ENCODE peak calls at places on chromosomes 13 and 19, in seven cellular contexts. F is heart right ventricle, Z is right atrium auricular region, I is pancreas, V is left lung, X is HCT116, A is transverse colon. J is an unnamed sample. For H3K9me3, the result is how much of the 10 kb centered on the place peaks cover.

GRCh38 chr13:45433381-45433790 is 15.2 kb upstream of the SLC25A30 start:
- DNase-seq in I (no peak), F (no peak), V (no peak), Z (no peak), A (no peak), X (no peak), J (no peak)

GRCh38 chr13:79723462-79724116 is 242.6 kb downstream of the NDFIP2 start:
- DNase-seq in Z (no peak), X (no peak), F (peak), V (no peak), A (no peak), I (no peak), J (no peak)

GRCh38 chr19:934865-935422 is 9.1 kb downstream of the ARID3A start:
- DNase-seq in I (peak), V (peak), X (no peak), A (peak), Z (peak), F (peak), J (peak)

GRCh38 chr13:98276486-98276885 is 99.4 kb upstream of the RNF113B start:
- DNase-seq in V (no peak), I (no peak), A (no peak), F (no peak), Z (no peak), X (no peak), J (no peak)

GRCh38 chr19:14758816-14759215 is 19.5 kb downstream of the ADGRE2 start:
- DNase-seq in I (no peak), X (no peak), V (no peak), A (no peak), F (no peak), Z (no peak), J (no peak)

GRCh38 chr13:61779456-61779855 is 363.8 kb upstream of the PCDH20 start:
- DNase-seq in Z (no peak), X (no peak), I (no peak), V (no peak), F (no peak), A (no peak), J (no peak)

GRCh38 chr13:90868321-90868920 is 479.1 kb upstream of the MIR17HG start:
- DNase-seq in F (no peak), I (no peak), X (peak), V (no peak), A (no peak), Z (no peak), J (no peak)

GRCh38 chr13:99774644-99775043 is 196.9 kb downstream of the ZIC5 start:
- DNase-seq in I (no peak), X (no peak), Z (no peak), A (no peak), V (no peak), F (no peak), J (no peak)

GRCh38 chr19:4584670-4585460 is 25.4 kb upstream of the SEMA6B start:
- DNase-seq in Z (no peak), V (no peak), A (no peak), I (no peak), X (no peak), F (no peak), J (no peak)

GRCh38 chr13:44426461-44426860 is 52.8 kb downstream of the SERP2 start:
- DNase-seq in V (no peak), A (no peak), X (no peak), I (no peak), F (no peak), Z (no peak), J (no peak)

GRCh38 chr19:17214531-17215124 is 529 bp upstream of the USE1 start:
- DNase-seq in I (no peak), X (no peak), F (no peak), A (no peak), V (no peak), Z (no peak), J (no peak)

GRCh38 chr19:32642771-32643170 is 32.2 kb downstream of the ANKRD27 start:
- DNase-seq in F (no peak), Z (no peak), X (no peak), I (no peak), V (no peak), A (peak), J (no peak)

GRCh38 chr19:33428627-33429013 is 55.1 kb downstream of the CEBPG start:
- DNase-seq in I (peak), Z (no peak), V (peak), X (no peak), F (no peak), A (no peak), J (no peak)

GRCh38 chr19:54724644-54725043 is 402 bp downstream of the KIR3DL3 start:
- DNase-seq in F (no peak), I (no peak), A (no peak), V (no peak), Z (no peak), X (no peak), J (no peak)

GRCh38 chr13:73416093-73416492 is 357.3 kb downstream of the KLF5 start:
- DNase-seq in A (no peak), F (no peak), V (no peak), X (no peak), I (no peak), Z (no peak), J (no peak)

GRCh38 chr19:29823581-29824330 is 12.0 kb downstream of the CCNE1 start:
- DNase-seq in I (no peak), V (no peak), F (no peak), A (no peak), X (no peak), Z (no peak), J (no peak)

GRCh38 chr13:50713849-50714248 is 129.6 kb downstream of the DLEU7 start:
- DNase-seq in I (no peak), V (peak), X (no peak), F (no peak), A (peak), Z (no peak), J (no peak)

GRCh38 chr13:28586585-28587540 is 72.1 kb upstream of the POMP start:
- DNase-seq in X (no peak), Z (no peak), V (no peak), A (no peak), I (no peak), F (no peak), J (no peak)

GRCh38 chr19:7000816-7001215 is 20.4 kb downstream of the MBD3L2B start:
- DNase-seq in X (no peak), Z (no peak), V (no peak), F (no peak), A (no peak), I (no peak), J (no peak)

GRCh38 chr19:6999938-7000732 is 21.1 kb downstream of the MBD3L2B start:
- DNase-seq in A (no peak), F (no peak), I (no peak), V (no peak), X (no peak), Z (no peak), J (no peak)

GRCh38 chr19:6997679-6998445 is 23.4 kb downstream of the MBD3L2B start:
- DNase-seq in I (no peak), F (no peak), X (no peak), A (no peak), Z (no peak), V (no peak), J (no peak)

GRCh38 chr19:6996810-6997209 is 24.4 kb downstream of the MBD3L2B start:
- DNase-seq in Z (no peak), I (no peak), X (no peak), F (no peak), A (no peak), V (no peak), J (no peak)

DNA sequence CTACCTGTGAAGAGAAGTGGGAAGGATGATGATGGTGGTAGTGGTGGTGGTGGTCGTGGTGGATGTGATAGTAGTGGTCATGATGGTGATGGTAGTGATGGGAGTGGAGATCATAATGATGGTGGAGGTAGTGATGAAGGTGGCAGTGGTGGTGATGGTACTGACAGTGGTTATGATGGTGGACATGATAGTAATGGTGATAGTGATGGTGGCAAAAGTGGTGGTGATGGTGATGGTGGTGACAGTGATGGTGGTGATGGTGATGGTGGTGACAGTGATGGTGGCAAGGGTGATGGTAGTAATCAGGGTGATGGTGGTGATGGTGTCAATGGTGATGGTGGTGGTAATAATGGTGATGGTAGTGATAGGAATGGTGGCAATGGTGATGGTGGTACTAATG is 26.2 kb downstream of the MBD3L2B start:
- DNase-seq in I (no peak), F (no peak), V (no peak), A (no peak), X (no peak), Z (no peak), J (no peak)
- H3K9me3 ChIP-seq in I (under half), F (under half), V (under half), A (under half), X (under half), Z (under half), J (under half)

GRCh38 chr13:76884167-76884566 is 2.0 kb downstream of the KCTD12 start:
- DNase-seq in Z (peak), V (peak), X (no peak), F (peak), A (peak), I (no peak), J (peak)
- TF ChIP-seq CTCF in Z (no peak), V (no peak), X (no peak), F (peak), A (no peak), I (no peak), J (no peak)

DNA sequence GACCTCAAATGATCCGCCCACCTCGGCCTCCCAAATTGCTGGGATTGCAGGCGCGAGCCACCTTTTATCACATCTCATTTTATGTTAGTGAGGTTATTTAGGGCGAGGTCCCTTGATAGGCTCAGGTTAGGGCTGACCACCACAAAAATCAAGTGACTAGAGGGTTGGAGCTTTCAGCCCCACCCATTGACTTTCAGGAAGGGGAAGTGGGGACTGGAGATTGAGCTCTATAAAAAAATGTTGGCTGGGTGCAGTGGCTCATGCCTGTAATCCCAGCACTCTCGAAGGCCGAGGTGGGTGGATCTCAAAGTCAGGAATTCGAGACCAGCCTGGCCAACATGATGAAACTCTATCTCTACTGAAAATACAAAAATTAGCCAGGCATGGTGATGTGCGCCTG is 20.1 kb downstream of the FPR3 start:
- DNase-seq in A (no peak), X (no peak), V (no peak), I (no peak), F (no peak), Z (no peak), J (no peak)
- H3K9me3 ChIP-seq in A (under half), X (under half), V (under half), I (under half), F (under half), Z (under half), J (under half)

DNA sequence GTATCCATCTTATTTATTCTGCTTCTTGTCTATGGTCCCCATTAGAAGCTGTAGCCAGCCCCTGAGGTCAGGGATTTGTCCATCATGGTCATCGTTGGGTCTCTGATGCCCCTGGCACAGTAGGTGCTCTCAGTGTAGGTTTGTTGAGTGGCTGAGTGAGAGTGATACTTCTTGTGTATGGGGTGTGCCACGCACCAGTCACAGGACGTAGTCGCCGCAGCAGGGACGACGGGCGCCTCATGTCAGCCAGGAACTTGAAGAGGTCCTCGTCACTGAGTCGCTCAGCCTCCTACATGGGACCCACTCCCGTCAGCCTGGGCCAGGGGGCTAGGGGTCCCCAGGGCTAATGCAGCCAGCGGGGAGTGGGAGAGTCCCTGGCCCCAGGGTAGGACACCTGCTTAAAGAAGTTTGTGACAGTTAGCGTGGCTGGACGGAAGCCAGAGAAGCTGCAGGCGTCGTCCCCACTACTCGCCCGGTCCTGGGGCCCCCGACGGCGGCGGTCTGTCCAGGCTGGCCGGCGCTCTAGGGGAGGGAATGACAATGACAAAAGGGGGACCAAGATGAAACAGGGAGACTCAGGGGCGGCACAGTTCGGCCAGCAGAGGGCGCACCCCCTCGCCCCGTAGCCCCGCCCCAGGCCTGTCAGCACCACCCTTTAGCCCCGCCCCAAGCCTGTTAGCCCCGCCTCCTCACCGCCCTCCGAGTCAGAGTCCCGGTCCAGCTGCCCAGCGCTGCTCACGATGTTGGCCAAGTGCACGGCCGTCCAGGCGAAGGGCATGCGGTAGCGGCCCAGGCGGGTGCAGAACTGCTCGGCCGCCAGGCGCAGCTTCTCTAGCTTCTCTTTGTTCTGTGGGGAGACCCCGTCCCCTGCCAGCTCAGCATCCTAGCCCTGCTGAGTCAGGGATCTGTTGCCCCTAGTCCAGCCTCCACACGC is 3.7 kb downstream of the ANGPTL8 start:
- DNase-seq in I (peak), A (peak), F (peak), X (peak), V (peak), Z (peak), J (peak)
- TF ChIP-seq CTCF in I (peak), A (peak), F (peak), X (peak), V (peak), Z (peak), J (peak)

GRCh38 chr19:18940791-18941627 is at the start of gene HOMER3:
- DNase-seq in X (no peak), A (peak), I (peak), F (peak), V (peak), Z (peak), J (peak)

GRCh38 chr19:18945297-18945696 is 4.3 kb upstream of the HOMER3 start:
- DNase-seq in X (no peak), A (no peak), I (no peak), F (no peak), V (no peak), Z (no peak), J (no peak)

GRCh38 chr19:18941628-18942354 is 774 bp upstream of the HOMER3 start:
- DNase-seq in F (no peak), X (no peak), V (no peak), A (no peak), I (no peak), Z (no peak), J (no peak)

GRCh38 chr19:18942692-18943091 is 1.7 kb upstream of the HOMER3 start:
- DNase-seq in A (no peak), F (no peak), Z (no peak), X (no peak), V (no peak), I (no peak), J (no peak)

GRCh38 chr19:18943465-18943864 is 2.4 kb upstream of the HOMER3 start:
- DNase-seq in I (no peak), F (no peak), A (no peak), Z (no peak), X (no peak), V (no peak), J (no peak)
- H3K9me3 ChIP-seq in I (under half), F (under half), A (under half), Z (under half), X (under half), V (under half), J (under half)

GRCh38 chr13:112942689-112943308 is 26.2 kb upstream of the MCF2L start:
- DNase-seq in I (peak), A (peak), F (peak), V (peak), X (peak), Z (peak), J (peak)
- TF ChIP-seq CTCF in I (peak), A (peak), F (peak), V (peak), X (peak), Z (peak), J (peak)

GRCh38 chr13:107480130-107480529 is 735.2 kb downstream of the LIG4 start:
- DNase-seq in I (no peak), Z (no peak), F (no peak), V (no peak), A (no peak), X (no peak), J (no peak)
- H3K9me3 ChIP-seq in I (under half), Z (under half), F (under half), V (under half), A (under half), X (under half), J (under half)

GRCh38 chr13:32415019-32415418 is 12.9 kb downstream of the N4BP2L1 start:
- DNase-seq in F (no peak), Z (no peak), X (peak), I (no peak), V (no peak), A (peak), J (no peak)
- TF ChIP-seq CTCF in F (peak), Z (no peak), X (peak), I (no peak), V (peak), A (peak), J (no peak)

GRCh38 chr19:6586726-6587092 is 4.2 kb downstream of the CD70 start:
- DNase-seq in A (no peak), Z (no peak), X (no peak), V (no peak), F (no peak), I (no peak), J (no peak)

GRCh38 chr19:6588508-6589345 is 2.2 kb downstream of the CD70 start:
- DNase-seq in F (no peak), X (no peak), Z (no peak), A (no peak), I (no peak), V (no peak), J (no peak)

GRCh38 chr19:6587093-6587820 is 3.7 kb downstream of the CD70 start:
- DNase-seq in A (no peak), Z (no peak), F (no peak), X (no peak), I (no peak), V (no peak), J (no peak)

GRCh38 chr19:6589711-6590457 is 1.1 kb downstream of the CD70 start:
- DNase-seq in I (no peak), X (no peak), V (no peak), F (no peak), A (no peak), Z (no peak), J (no peak)

GRCh38 chr19:6587998-6588507 is 2.9 kb downstream of the CD70 start:
- DNase-seq in A (no peak), I (no peak), F (no peak), V (no peak), Z (no peak), X (no peak), J (no peak)
- H3K9me3 ChIP-seq in A (under half), I (under half), F (under half), V (under half), Z (under half), X (under half), J (under half)